ENCODE peak calls at places on chromosomes 6 and 20, in five cellular contexts. K, E, N, L and O are unnamed samples.

GRCh38 chr6:47698342-47698787 is at the start of gene ADGRF4:
- DNase-seq in K (peak), E (no peak), N (no peak), L (peak), O (no peak)

GRCh38 chr20:51042657-51043247 is 19.8 kb upstream of the KCNG1 start:
- DNase-seq in K (no peak), E (no peak), N (no peak), L (no peak), O (no peak)

GRCh38 chr6:149012040-149012545 is 265.3 kb downstream of the UST start:
- DNase-seq in K (peak), E (no peak), N (no peak), L (peak), O (no peak)

GRCh38 chr6:122049341-122049740 is 350.1 kb upstream of the HSF2 start:
- DNase-seq in K (no peak), E (peak), N (no peak), L (peak), O (no peak)

GRCh38 chr6:110542311-110543024 is 66.1 kb upstream of the SLC22A16 start:
- DNase-seq in K (no peak), E (no peak), N (no peak), L (no peak), O (no peak)

GRCh38 chr6:28215425-28215824 is 9.7 kb upstream of the ZSCAN9 start:
- DNase-seq in K (no peak), E (no peak), N (no peak), L (no peak), O (peak)

GRCh38 chr6:137900815-137901214 is 33.8 kb downstream of the TNFAIP3 start:
- DNase-seq in K (no peak), E (no peak), N (no peak), L (no peak), O (no peak)

GRCh38 chr6:44064089-44064947 is 62.9 kb downstream of the MRPL14 start:
- DNase-seq in K (peak), E (no peak), N (peak), L (peak), O (no peak)

GRCh38 chr6:141988954-141989705 is 143.6 kb upstream of the GJE1 start:
- DNase-seq in K (peak), E (no peak), N (peak), L (peak), O (peak)

GRCh38 chr20:61599061-61599930 is 347.2 kb downstream of the CDH4 start:
- DNase-seq in K (no peak), E (no peak), N (no peak), L (no peak), O (no peak)

GRCh38 chr6:36427781-36428345 is 14.8 kb downstream of the PXT1 start:
- DNase-seq in K (no peak), E (no peak), N (no peak), L (no peak), O (peak)

GRCh38 chr20:49843770-49844169 is 31.1 kb downstream of the SLC9A8 start:
- DNase-seq in K (no peak), E (no peak), N (no peak), L (no peak), O (no peak)

GRCh38 chr6:54112171-54112650 is 968 bp downstream of the MLIP start:
- DNase-seq in K (no peak), E (no peak), N (no peak), L (no peak), O (no peak)

GRCh38 chr6:93972791-93973190 is 553.4 kb upstream of the EPHA7 start:
- DNase-seq in K (no peak), E (no peak), N (no peak), L (no peak), O (no peak)

GRCh38 chr6:33028220-33028849 is 18.9 kb upstream of the HLA-DOA start:
- DNase-seq in K (no peak), E (no peak), N (no peak), L (no peak), O (no peak)

GRCh38 chr6:41022294-41022693 is 16.7 kb downstream of the UNC5CL start:
- DNase-seq in K (no peak), E (no peak), N (no peak), L (no peak), O (peak)

DNA sequence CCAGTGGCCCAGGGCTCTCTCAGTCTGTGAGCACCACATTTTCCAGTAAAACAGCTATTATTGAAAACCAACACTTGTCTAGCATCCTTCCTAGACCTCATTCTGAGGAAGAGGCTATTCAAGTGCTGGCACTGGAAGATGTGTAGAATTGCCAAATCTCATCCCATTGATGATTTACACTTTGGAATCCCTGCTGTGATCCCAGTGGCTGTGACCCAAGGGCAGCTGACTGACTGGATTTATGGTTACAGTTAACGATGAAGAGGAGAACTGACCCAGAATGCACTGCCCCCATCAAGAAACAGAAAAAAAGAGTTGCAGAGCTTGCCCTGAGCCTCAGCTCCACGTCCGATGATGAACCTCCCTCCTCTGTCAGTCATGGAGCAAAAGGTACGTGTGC is 2.4 kb downstream of the CMTR1 start:
- DNase-seq in K (no peak), E (no peak), N (no peak), L (no peak), O (no peak)
- TF ChIP-seq POLR2A in K (no peak), E (no peak), N (no peak), L (no peak), O (no peak)

GRCh38 chr6:170554086-170554887 is at the start of gene TBP:
- DNase-seq in K (peak), E (peak), N (peak), L (peak), O (peak)
- TF ChIP-seq POLR2A in K (peak), E (peak), N (peak), L (peak), O (peak)

GRCh38 chr20:46559685-46560440 is 9.4 kb upstream of the OCSTAMP start:
- DNase-seq in K (no peak), E (no peak), N (no peak), L (no peak), O (no peak)
- TF ChIP-seq POLR2A in K (no peak), E (no peak), N (no peak), L (no peak), O (no peak)

DNA sequence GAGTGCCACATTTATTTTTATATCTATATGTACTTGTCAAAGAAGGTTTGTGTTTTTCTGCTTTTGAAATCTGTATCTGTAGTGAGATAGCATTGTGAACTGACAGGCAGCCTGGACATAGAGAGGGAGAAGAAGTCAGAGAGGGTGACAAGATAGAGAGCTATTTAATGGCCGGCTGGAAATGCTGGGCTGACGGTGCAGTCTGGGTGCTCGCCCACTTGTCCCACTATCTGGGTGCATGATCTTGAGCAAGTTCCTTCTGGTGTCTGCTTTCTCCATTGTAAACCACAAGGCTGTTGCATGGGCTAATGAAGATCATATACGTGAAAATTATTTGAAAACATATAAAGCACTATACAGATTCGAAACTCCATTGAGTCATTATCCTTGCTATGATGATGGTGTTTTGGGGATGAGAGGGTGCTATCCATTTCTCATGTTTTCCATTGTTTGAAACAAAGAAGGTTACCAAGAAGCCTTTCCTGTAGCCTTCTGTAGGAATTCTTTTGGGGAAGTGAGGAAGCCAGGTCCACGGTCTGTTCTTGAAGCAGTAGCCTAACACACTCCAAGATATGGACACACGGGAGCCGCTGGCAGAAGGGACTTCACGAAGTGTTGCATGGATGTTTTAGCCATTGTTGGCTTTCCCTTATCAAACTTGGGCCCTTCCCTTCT is 18.4 kb downstream of the CD83 start:
- DNase-seq in K (no peak), E (no peak), N (no peak), L (no peak), O (peak)
- TF ChIP-seq POLR2A in K (no peak), E (no peak), N (no peak), L (no peak), O (no peak)